ENCODE peak calls at places on chromosomes 5 and 9, in ten cellular contexts. R is SK-N-SH, G is suprapubic skin, Z is transverse colon, D is GM23338, A is HepG2, H is breast epithelium, K is HCT116, Q is sigmoid colon, I is esophagus muscularis mucosa. S is an unnamed sample.

GRCh38 chr9:959914-960313 is 16.5 kb upstream of the DMRT3 start:
- DNase-seq in R (no peak), G (no peak), Z (no peak), D (no peak), A (no peak), H (no peak), K (no peak), Q (no peak), I (no peak), S (no peak)

GRCh38 chr5:167723254-167723871 is 568.1 kb upstream of the WWC1 start:
- DNase-seq in R (peak; percentile 74), G (no peak), Z (peak; percentile 68), D (peak; percentile 91), A (peak; percentile 55), H (peak; percentile 70), K (peak; percentile 72), Q (peak; percentile 76), I (peak; percentile 93), S (peak; percentile 64)

GRCh38 chr9:93096131-93096802 is at the start of gene CARD19:
- DNase-seq in R (no peak), G (no peak), Z (peak; percentile 78), D (peak; percentile 44), A (no peak), H (peak; percentile 65), K (no peak), Q (peak; percentile 87), I (no peak), S (peak; percentile 55)

GRCh38 chr9:127057970-127058644 is 64.3 kb downstream of the ANGPTL2 start:
- DNase-seq in R (no peak), G (no peak), Z (no peak), D (no peak), A (no peak), H (no peak), K (no peak), Q (no peak), I (peak; percentile 53), S (no peak)

GRCh38 chr9:111516061-111516465 is 8.9 kb upstream of the ZNF483 start:
- DNase-seq in R (no peak), G (no peak), Z (no peak), D (peak; percentile 52), A (peak; percentile 60), H (no peak), K (no peak), Q (no peak), I (no peak), S (no peak)

GRCh38 chr5:174825587-174825986 is 101.2 kb downstream of the MSX2 start:
- DNase-seq in R (no peak), G (no peak), Z (no peak), D (no peak), A (no peak), H (no peak), K (peak; percentile 7), Q (no peak), I (no peak), S (no peak)

GRCh38 chr5:1431021-1431811 is 14.0 kb downstream of the SLC6A3 start:
- DNase-seq in R (peak; percentile 22), G (peak; percentile 66), Z (no peak), D (no peak), A (no peak), H (peak; percentile 51), K (no peak), Q (peak; percentile 60), I (no peak), S (no peak)

GRCh38 chr9:98708933-98709911 is at the start of gene GABBR2:
- DNase-seq in R (peak; percentile 62), G (no peak), Z (no peak), D (peak; percentile 68), A (no peak), H (no peak), K (no peak), Q (no peak), I (no peak), S (no peak)

GRCh38 chr9:21513431-21513830 is 31.3 kb upstream of the IFNE start:
- DNase-seq in R (no peak), G (no peak), Z (no peak), D (no peak), A (no peak), H (no peak), K (no peak), Q (no peak), I (no peak), S (no peak)

GRCh38 chr9:131094015-131094414 is 2.3 kb upstream of the AIF1L start:
- DNase-seq in R (no peak), G (no peak), Z (no peak), D (no peak), A (no peak), H (no peak), K (no peak), Q (no peak), I (no peak), S (no peak)

GRCh38 chr9:131094622-131095021 is 1.7 kb upstream of the AIF1L start:
- DNase-seq in R (no peak), G (no peak), Z (no peak), D (no peak), A (no peak), H (no peak), K (no peak), Q (no peak), I (no peak), S (no peak)

GRCh38 chr9:131092030-131092429 is 4.3 kb upstream of the AIF1L start:
- DNase-seq in R (no peak), G (no peak), Z (no peak), D (no peak), A (no peak), H (no peak), K (no peak), Q (no peak), I (no peak), S (no peak)

GRCh38 chr9:131091352-131091992 is 4.9 kb upstream of the AIF1L start:
- DNase-seq in R (no peak), G (no peak), Z (no peak), D (no peak), A (no peak), H (no peak), K (no peak), Q (no peak), I (no peak), S (no peak)

DNA sequence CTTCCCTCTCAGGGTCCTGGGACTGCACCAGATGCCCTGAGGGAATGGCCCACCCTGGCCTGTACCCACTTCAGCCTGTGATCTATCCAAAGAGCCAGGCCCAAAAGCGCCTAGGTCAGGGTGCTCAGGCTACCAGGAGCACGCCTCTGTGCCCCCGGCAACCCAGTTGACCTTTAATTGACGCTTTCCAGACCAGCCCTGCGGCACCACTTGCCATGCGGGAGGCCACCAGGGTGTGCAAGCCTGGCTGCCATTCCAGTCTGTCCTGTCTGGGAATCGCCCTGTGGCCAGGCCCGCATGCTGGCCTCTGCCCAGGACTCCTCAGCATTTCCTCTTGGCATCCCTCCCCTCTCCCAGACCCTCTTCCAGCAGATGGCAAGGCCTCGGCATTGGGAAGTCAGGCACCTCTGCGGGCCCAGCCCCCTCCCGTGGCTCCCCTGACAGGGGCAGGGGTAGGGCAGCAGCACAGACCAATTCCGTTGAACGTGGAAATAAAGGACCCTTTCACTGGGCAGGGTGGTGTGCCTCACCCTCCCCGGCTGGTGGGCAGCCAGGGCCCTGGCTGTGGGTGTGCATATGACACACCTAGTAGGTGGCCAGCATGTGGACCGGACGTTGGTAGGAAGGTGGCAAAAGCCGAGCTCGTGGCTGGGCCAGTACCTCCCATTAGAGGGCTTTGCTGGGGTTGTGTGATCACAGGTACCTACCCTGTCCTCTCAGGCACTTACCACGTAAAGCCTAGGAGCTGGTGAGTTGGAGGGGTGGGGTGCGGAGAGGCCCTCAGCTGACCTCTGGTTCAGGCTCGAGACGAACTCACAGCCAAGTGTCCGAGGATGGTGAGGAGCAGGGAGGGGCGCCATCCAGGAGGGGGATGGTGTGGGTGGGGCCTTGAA is 3.5 kb upstream of the AIF1L start:
- DNase-seq in R (peak; percentile 71), G (no peak), Z (no peak), D (no peak), A (no peak), H (no peak), K (no peak), Q (no peak), I (no peak), S (no peak)
- TF ChIP-seq POLR2AphosphoS5 in R (no peak), G (no peak), Z (no peak), D (no peak), A (no peak), H (no peak), K (no peak), Q (no peak), I (no peak), S (no peak)

GRCh38 chr9:137269231-137269772 is 8.2 kb upstream of the TOR4A start:
- DNase-seq in R (no peak), G (no peak), Z (peak; percentile 78), D (no peak), A (no peak), H (no peak), K (no peak), Q (peak; percentile 79), I (no peak), S (peak; percentile 86)
- H3K27ac ChIP-seq in R (no peak overlapping the region), G (peak overlapping the region; percentile 66), Z (peak overlapping the region; percentile 79), D (no peak overlapping the region), A (peak overlapping the region; percentile 63), H (peak overlapping the region; percentile 71), K (no peak overlapping the region), Q (peak overlapping the region; percentile 57), I (peak overlapping the region; percentile 59), S (peak overlapping the region; percentile 81)

GRCh38 chr5:102895976-102896375 is 140.9 kb downstream of the PAM start:
- DNase-seq in R (no peak), G (no peak), Z (no peak), D (no peak), A (no peak), H (no peak), K (no peak), Q (no peak), I (no peak), S (no peak)
- TF ChIP-seq CTCF in R (no peak), G (no peak), Z (no peak), D (no peak), A (no peak), H (no peak), K (no peak), Q (no peak), I (no peak), S (no peak)

GRCh38 chr5:7394889-7395431 is 978 bp upstream of the ADCY2 start:
- DNase-seq in R (peak; percentile 17), G (no peak), Z (no peak), D (peak; percentile 77), A (no peak), H (no peak), K (no peak), Q (no peak), I (peak; percentile 86), S (no peak)

GRCh38 chr5:7396169-7397004 is 449 bp downstream of the ADCY2 start:
- DNase-seq in R (peak; percentile 27), G (no peak), Z (no peak), D (peak; percentile 47), A (no peak), H (no peak), K (no peak), Q (no peak), I (peak; percentile 66), S (no peak)

GRCh38 chr5:7397005-7397546 is 1.1 kb downstream of the ADCY2 start:
- DNase-seq in R (no peak), G (no peak), Z (no peak), D (no peak), A (no peak), H (no peak), K (no peak), Q (no peak), I (peak; percentile 64), S (no peak)

GRCh38 chr5:7393921-7394799 is 1.8 kb upstream of the ADCY2 start:
- DNase-seq in R (no peak), G (no peak), Z (no peak), D (no peak), A (no peak), H (no peak), K (no peak), Q (no peak), I (peak; percentile 91), S (no peak)

GRCh38 chr5:7395432-7396168 is at the start of gene ADCY2:
- DNase-seq in R (peak; percentile 21), G (no peak), Z (no peak), D (peak; percentile 49), A (no peak), H (no peak), K (no peak), Q (no peak), I (peak; percentile 90), S (no peak)
- TF ChIP-seq POLR2AphosphoS5 in R (no peak), G (no peak), Z (no peak), D (no peak), A (no peak), H (no peak), K (no peak), Q (no peak), I (no peak), S (no peak)

S was measured in prostate gland.